ENCODE peak calls at places on chromosomes 11 and 22, in nine cellular contexts. S is uterus, V is trophoblast cell, X is neural progenitor cell, I is cardiac muscle cell, C is IMR-90, P is lower lobe of right lung, J is GM12864, D is dorsolateral prefrontal cortex. T is an unnamed sample.

GRCh38 chr11:109155291-109155690 is 266.7 kb upstream of the C11orf87 start:
- DNase-seq in I (no peak), V (no peak), J (no peak), D (no peak), S (no peak), P (no peak), X (no peak), C (no peak), T (no peak)

GRCh38 chr11:105923252-105923651 is 98.8 kb downstream of the MSANTD4 start:
- DNase-seq in D (no peak), P (no peak), C (peak; percentile 24), J (no peak), V (no peak), X (no peak), S (no peak), I (no peak), T (no peak)

GRCh38 chr11:56533054-56533740 is 9.9 kb downstream of the OR5M11 start:
- DNase-seq in J (no peak), X (no peak), V (no peak), C (no peak), S (no peak), P (no peak), D (no peak), I (no peak), T (no peak)

GRCh38 chr22:22591348-22592299 is 32.6 kb upstream of the PRAME start:
- DNase-seq in P (no peak), J (no peak), X (no peak), C (peak; percentile 13), I (no peak), V (no peak), S (no peak), D (peak; percentile 17), T (peak; percentile 46)

GRCh38 chr11:67381244-67381972 is 8.0 kb upstream of the CLCF1 start:
- DNase-seq in X (no peak), P (no peak), J (no peak), I (no peak), C (no peak), S (peak; percentile 23), V (no peak), D (no peak), T (no peak)

GRCh38 chr11:120912504-120912903 is 111.4 kb upstream of the TBCEL start:
- DNase-seq in S (no peak), J (no peak), I (peak; percentile 65), P (no peak), C (peak; percentile 57), V (peak; percentile 41), D (no peak), X (peak; percentile 52), T (no peak)

GRCh38 chr11:91220476-91221202 is 997.8 kb upstream of the CHORDC1 start:
- DNase-seq in P (no peak), X (no peak), C (peak; percentile 42), S (no peak), D (no peak), V (peak; percentile 71), J (no peak), I (no peak), T (no peak)

GRCh38 chr22:44677299-44678244 is 24.4 kb upstream of the PRR5 start:
- DNase-seq in J (no peak), D (no peak), S (no peak), V (peak; percentile 86), C (no peak), P (no peak), X (no peak), I (no peak), T (no peak)

GRCh38 chr11:69950120-69950519 is 128.0 kb upstream of the ANO1 start:
- DNase-seq in D (no peak), V (no peak), J (no peak), P (no peak), C (peak; percentile 31), S (no peak), I (no peak), X (peak; percentile 76), T (no peak)

GRCh38 chr22:36985490-36985889 is 33.8 kb downstream of the TST start:
- DNase-seq in J (no peak), C (no peak), V (no peak), S (no peak), P (no peak), D (no peak), I (no peak), X (no peak), T (no peak)
- H3K4me3 ChIP-seq in J (no peak overlapping the region), C (no peak overlapping the region), V (no peak overlapping the region), S (no peak overlapping the region), P (no peak overlapping the region), D (no peak overlapping the region), I (no peak overlapping the region), X (no peak overlapping the region), T (no peak overlapping the region)

DNA sequence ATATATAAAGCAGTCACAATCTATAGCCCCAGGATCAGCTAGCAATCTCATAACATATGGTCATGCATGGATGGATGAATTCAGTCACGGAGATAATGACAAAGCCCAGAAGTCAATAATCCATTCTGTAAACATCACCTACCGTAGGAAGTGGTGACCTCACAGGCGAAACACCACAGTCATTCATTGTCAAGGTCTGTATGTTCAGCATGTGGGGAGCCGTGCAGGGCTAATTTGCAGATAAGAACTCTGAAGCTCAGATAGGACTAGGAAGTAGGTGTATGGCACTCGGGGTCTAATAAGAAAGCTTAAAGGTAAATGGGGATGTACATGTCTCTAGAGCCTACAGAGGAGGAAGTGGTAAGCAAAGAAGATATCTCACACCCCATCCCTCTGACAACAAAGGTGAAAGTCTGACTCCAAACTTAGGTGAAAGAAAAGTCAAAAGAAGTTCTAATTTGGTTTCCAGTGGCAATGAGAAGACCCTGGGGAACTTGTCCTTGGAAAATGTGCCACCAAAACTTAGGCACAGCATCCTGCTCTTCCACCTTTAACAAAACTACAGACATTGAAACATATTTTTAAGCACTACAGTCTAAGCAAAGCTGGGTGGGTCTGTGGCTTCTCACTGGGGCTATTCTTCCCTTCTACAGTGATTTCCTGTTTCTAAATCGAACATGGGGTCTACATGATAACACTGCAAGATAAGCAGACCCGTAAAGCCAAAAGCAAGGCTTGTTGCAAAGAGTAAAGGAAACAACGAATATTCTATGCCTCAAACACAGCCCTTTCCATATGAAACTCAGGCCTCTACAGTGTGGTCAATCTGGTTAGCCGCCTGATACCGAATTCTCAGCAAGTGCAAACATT is 5.2 kb downstream of the CRTAM start:
- DNase-seq in V (no peak), C (no peak), X (no peak), P (no peak), S (no peak), D (no peak), J (no peak), I (no peak), T (no peak)
- H3K4me3 ChIP-seq in V (no peak overlapping the region), C (no peak overlapping the region), X (no peak overlapping the region), P (no peak overlapping the region), S (no peak overlapping the region), D (no peak overlapping the region), J (no peak overlapping the region), I (no peak overlapping the region), T (no peak overlapping the region)

GRCh38 chr22:42938449-42938848 is 76.5 kb downstream of the PACSIN2 start:
- DNase-seq in X (no peak), D (no peak), J (no peak), C (no peak), V (no peak), S (no peak), I (no peak), P (no peak), T (no peak)

GRCh38 chr22:42939451-42939881 is 75.5 kb downstream of the PACSIN2 start:
- DNase-seq in X (no peak), D (no peak), C (no peak), S (no peak), I (no peak), J (no peak), V (no peak), P (no peak), T (no peak)

GRCh38 chr22:42942351-42942750 is 72.6 kb downstream of the PACSIN2 start:
- DNase-seq in J (no peak), P (no peak), I (no peak), V (no peak), X (no peak), S (no peak), C (no peak), D (no peak), T (no peak)

GRCh38 chr22:42938976-42939375 is 76.0 kb downstream of the PACSIN2 start:
- DNase-seq in X (no peak), S (no peak), J (no peak), C (no peak), D (no peak), I (no peak), P (no peak), V (no peak), T (no peak)

DNA sequence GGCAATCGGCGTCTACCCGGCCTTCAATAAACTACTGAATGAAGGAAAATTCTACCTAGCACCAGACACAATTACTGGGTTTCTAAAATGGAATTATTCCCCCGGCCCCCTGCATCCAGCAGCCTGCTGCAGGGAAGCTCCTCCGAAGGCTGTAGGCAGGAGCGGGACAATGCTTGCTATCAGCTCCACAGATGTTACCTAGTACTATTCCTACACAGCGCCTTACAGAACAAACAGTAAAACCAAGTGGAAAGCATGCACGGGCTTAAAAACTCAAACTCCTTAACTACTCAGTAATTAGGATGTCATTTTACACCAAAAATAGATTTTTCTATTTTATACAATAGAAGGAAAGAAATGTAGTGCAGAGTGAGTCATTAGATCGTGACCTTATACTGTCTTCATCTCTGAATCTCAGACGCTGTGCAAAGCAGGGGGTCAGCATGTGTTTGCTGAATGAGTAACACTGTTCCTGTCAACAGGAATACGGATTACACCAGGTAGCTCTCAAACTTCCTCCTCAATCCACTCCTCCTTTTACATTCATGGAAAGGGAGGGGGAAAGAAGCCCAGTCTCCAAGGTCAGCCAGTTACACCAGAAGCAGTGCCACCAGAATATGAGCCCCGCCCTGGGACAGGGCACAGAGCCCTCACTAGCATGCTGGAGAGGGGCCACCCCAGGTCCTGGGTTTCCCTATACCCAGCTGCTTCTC is 74.9 kb downstream of the PACSIN2 start:
- DNase-seq in I (no peak), C (peak; percentile 90), S (no peak), J (no peak), X (no peak), P (peak; percentile 66), V (no peak), D (no peak), T (no peak)
- H3K4me3 ChIP-seq in I (no peak overlapping the region), C (no peak overlapping the region), S (no peak overlapping the region), J (no peak overlapping the region), X (no peak overlapping the region), P (no peak overlapping the region), V (no peak overlapping the region), D (no peak overlapping the region), T (no peak overlapping the region)

GRCh38 chr22:35407352-35407751 is 7.4 kb downstream of the MCM5 start:
- DNase-seq in I (no peak), V (no peak), P (no peak), S (no peak), D (no peak), J (no peak), X (no peak), C (no peak), T (no peak)

GRCh38 chr22:35403356-35403755 is 3.4 kb downstream of the MCM5 start:
- DNase-seq in V (no peak), D (no peak), J (no peak), C (no peak), P (no peak), S (no peak), X (no peak), I (no peak), T (no peak)

GRCh38 chr22:35409783-35410662 is 10.1 kb downstream of the MCM5 start:
- DNase-seq in C (no peak), I (no peak), P (peak; percentile 80), X (no peak), D (peak; percentile 12), S (no peak), V (peak; percentile 41), J (peak; percentile 83), T (no peak)

GRCh38 chr22:35404176-35404575 is 4.2 kb downstream of the MCM5 start:
- DNase-seq in X (no peak), C (no peak), S (no peak), V (no peak), D (no peak), J (no peak), I (no peak), P (no peak), T (no peak)

GRCh38 chr22:35406443-35406842 is 6.5 kb downstream of the MCM5 start:
- DNase-seq in D (no peak), I (no peak), X (no peak), S (no peak), J (no peak), P (no peak), C (no peak), V (no peak), T (no peak)
- H3K4me3 ChIP-seq in D (no peak overlapping the region), I (no peak overlapping the region), X (no peak overlapping the region), S (no peak overlapping the region), J (no peak overlapping the region), P (no peak overlapping the region), C (no peak overlapping the region), V (no peak overlapping the region), T (no peak overlapping the region)